ENCODE peak calls at places on chromosomes 12 and 14, in six cellular contexts. L, X, J, N, B and A are unnamed samples.

GRCh38 chr14:94596361-94596760 is 15.1 kb downstream of the SERPINA5 start:
- DNase-seq in X (no peak), B (no peak), L (no peak), J (no peak), N (no peak), A (no peak)

GRCh38 chr12:2335517-2335916 is 282.7 kb downstream of the CACNA1C start:
- DNase-seq in X (no peak), B (peak), N (no peak), L (no peak), J (no peak), A (no peak)

GRCh38 chr12:51827925-51828818 is 20.3 kb downstream of the FIGNL2 start:
- DNase-seq in J (no peak), L (no peak), X (peak), B (peak), N (no peak), A (peak)

GRCh38 chr14:33369972-33370371 is 431.3 kb downstream of the NPAS3 start:
- DNase-seq in X (no peak), L (peak), J (no peak), B (no peak), N (no peak), A (peak)

GRCh38 chr12:42568952-42569916 is 20.3 kb downstream of the PRICKLE1 start:
- DNase-seq in N (peak), L (peak), J (no peak), B (peak), X (peak), A (peak)

GRCh38 chr12:88634008-88634407 is 53.7 kb upstream of the KITLG start:
- DNase-seq in J (no peak), N (no peak), L (no peak), X (no peak), B (no peak), A (no peak)

GRCh38 chr14:35287481-35288013 is 4.6 kb upstream of the PSMA6 start:
- DNase-seq in X (peak), B (peak), J (no peak), N (no peak), L (no peak), A (no peak)

GRCh38 chr12:5203274-5203673 is 159.6 kb downstream of the KCNA5 start:
- DNase-seq in L (no peak), N (no peak), X (no peak), J (no peak), B (no peak), A (no peak)

GRCh38 chr12:10339441-10339840 is 31.8 kb downstream of the KLRD1 start:
- DNase-seq in L (no peak), X (peak), B (peak), N (no peak), J (no peak), A (no peak)

GRCh38 chr14:104883681-104884361 is 18.8 kb downstream of the CEP170B start:
- DNase-seq in N (no peak), L (no peak), B (no peak), X (no peak), J (no peak), A (no peak)

GRCh38 chr12:48890657-48891418 is 25.2 kb upstream of the RND1 start:
- DNase-seq in L (peak), J (peak), N (peak), B (peak), X (peak), A (peak)

GRCh38 chr14:75979071-75979571 is 2.7 kb downstream of the TGFB3 start:
- DNase-seq in X (peak), B (peak), N (no peak), L (peak), J (no peak), A (peak)

GRCh38 chr14:52950410-52950897 is 396 bp downstream of the FERMT2 start:
- DNase-seq in X (peak), L (no peak), J (no peak), B (peak), N (no peak), A (no peak)

GRCh38 chr14:35504260-35504659 is 29.7 kb upstream of the INSM2 start:
- DNase-seq in B (no peak), L (no peak), J (no peak), X (no peak), N (no peak), A (no peak)

GRCh38 chr14:92190768-92191167 is 69.0 kb downstream of the CPSF2 start:
- DNase-seq in X (no peak), J (no peak), B (no peak), L (no peak), N (no peak), A (no peak)

GRCh38 chr12:116861331-116861730 is 19.9 kb downstream of the HRK start:
- DNase-seq in L (peak), N (no peak), J (no peak), X (no peak), B (peak), A (peak)

GRCh38 chr12:6295187-6295811 is 15.2 kb upstream of the PLEKHG6 start:
- DNase-seq in L (no peak), N (peak), J (no peak), X (peak), B (peak), A (peak)

GRCh38 chr14:41167040-41167439 is 439.6 kb upstream of the LRFN5 start:
- DNase-seq in J (no peak), L (no peak), N (peak), B (no peak), X (no peak), A (no peak)